ENCODE peak calls at places on chromosomes 11 and 22, in ten cellular contexts. J, A, U, Q, G, Y, X, H, S and D are unnamed samples.

GRCh38 chr11:134471341-134472187 is 59.5 kb upstream of the B3GAT1 start:
- DNase-seq in X (no peak), H (no peak), G (no peak), Y (no peak), Q (no peak), J (no peak), S (peak; percentile 55), U (peak; percentile 24), A (no peak), D (no peak)

GRCh38 chr11:103035656-103036434 is 56.1 kb downstream of the DCUN1D5 start:
- DNase-seq in S (no peak), A (peak; percentile 55), Y (peak; percentile 96), H (peak; percentile 55), U (no peak), J (peak; percentile 60), Q (no peak), G (peak; percentile 88), X (no peak), D (no peak)

GRCh38 chr22:33919591-33920501 is at the start of gene LARGE1:
- DNase-seq in U (peak; percentile 64), S (peak; percentile 79), A (no peak), J (peak; percentile 74), G (no peak), Y (no peak), X (peak; percentile 64), H (peak; percentile 71), Q (no peak), D (no peak)

GRCh38 chr11:120073196-120073595 is 64.7 kb downstream of the TRIM29 start:
- DNase-seq in G (no peak), H (no peak), U (no peak), Y (no peak), J (no peak), S (peak; percentile 34), A (no peak), Q (no peak), X (no peak), D (no peak)

GRCh38 chr22:48177591-48177990 is 1415.1 kb downstream of the TBC1D22A start:
- DNase-seq in U (peak; percentile 2), Q (no peak), J (no peak), S (no peak), A (no peak), H (no peak), X (no peak), G (no peak), Y (no peak), D (no peak)

GRCh38 chr11:6608011-6608410 is 4.0 kb downstream of the TAF10 start:
- DNase-seq in A (no peak), Y (no peak), J (no peak), H (peak; percentile 44), G (no peak), Q (peak; percentile 25), U (no peak), X (no peak), S (no peak), D (no peak)

GRCh38 chr22:38031491-38031890 is 25.7 kb upstream of the PICK1 start:
- DNase-seq in G (no peak), A (no peak), S (no peak), H (no peak), X (no peak), J (no peak), Q (no peak), U (no peak), Y (no peak), D (no peak)

GRCh38 chr11:1770528-1770927 is 6.8 kb upstream of the CTSD start:
- DNase-seq in A (no peak), J (no peak), Y (peak; percentile 33), U (no peak), Q (no peak), G (no peak), S (no peak), H (peak; percentile 47), X (no peak), D (no peak)

GRCh38 chr11:590997-591396 is 14.7 kb downstream of the PHRF1 start:
- DNase-seq in G (no peak), X (no peak), Y (no peak), A (no peak), S (no peak), J (no peak), H (no peak), U (no peak), Q (no peak), D (no peak)

GRCh38 chr11:64809781-64810241 is 540 bp downstream of the MEN1 start:
- DNase-seq in Q (no peak), H (peak; percentile 77), A (no peak), Y (peak; percentile 59), X (no peak), J (peak; percentile 62), U (peak; percentile 77), G (no peak), S (no peak), D (no peak)

GRCh38 chr11:82117339-82117738 is 616.3 kb downstream of the FAM181B start:
- DNase-seq in G (no peak), Y (no peak), Q (no peak), J (no peak), A (no peak), S (no peak), X (no peak), H (no peak), U (no peak), D (no peak)

GRCh38 chr22:47162865-47163264 is 400.4 kb downstream of the TBC1D22A start:
- DNase-seq in H (peak; percentile 30), X (peak; percentile 24), Y (no peak), Q (peak; percentile 61), A (no peak), J (no peak), U (peak; percentile 11), G (no peak), S (peak; percentile 43), D (no peak)

GRCh38 chr22:35154937-35155387 is 89.0 kb downstream of the ISX start:
- DNase-seq in Q (no peak), J (peak; percentile 82), G (peak; percentile 49), Y (peak; percentile 71), H (peak; percentile 75), S (peak; percentile 68), U (peak; percentile 93), X (peak; percentile 56), A (peak; percentile 17), D (peak; percentile 3)

GRCh38 chr11:62645934-62646824 is at the start of gene GANAB:
- DNase-seq in G (peak; percentile 99), J (peak; percentile 100), A (peak; percentile 80), Q (peak; percentile 99), Y (peak; percentile 99), X (peak; percentile 100), U (peak; percentile 98), H (peak; percentile 100), S (peak; percentile 100), D (peak; percentile 97)
- TF ChIP-seq CTCF in G (no peak), J (no peak), A (no peak), Q (no peak), Y (no peak), X (no peak), U (no peak), H (no peak), S (no peak), D (no peak)

GRCh38 chr22:50199836-50200332 is 927 bp upstream of the SELENOO start:
- DNase-seq in J (peak; percentile 44), U (peak; percentile 82), X (no peak), G (no peak), S (no peak), A (no peak), H (no peak), Q (no peak), Y (no peak), D (no peak)

GRCh38 chr22:50200333-50201190 is at the start of gene SELENOO:
- DNase-seq in A (no peak), X (peak; percentile 93), J (peak; percentile 92), G (peak; percentile 77), Q (peak; percentile 87), Y (peak; percentile 80), S (peak; percentile 96), H (peak; percentile 96), U (peak; percentile 92), D (peak; percentile 81)

GRCh38 chr22:50203288-50203687 is 2.5 kb downstream of the SELENOO start:
- DNase-seq in Q (no peak), U (no peak), G (no peak), Y (no peak), H (no peak), A (no peak), X (no peak), J (no peak), S (no peak), D (no peak)

GRCh38 chr22:50201191-50202129 is 649 bp downstream of the SELENOO start:
- DNase-seq in H (no peak), J (peak; percentile 49), Y (no peak), U (no peak), Q (no peak), G (no peak), X (no peak), A (no peak), S (no peak), D (no peak)

GRCh38 chr22:50202130-50202671 is 1.4 kb downstream of the SELENOO start:
- DNase-seq in H (no peak), G (no peak), J (peak; percentile 11), Q (no peak), A (no peak), U (no peak), S (no peak), X (no peak), Y (no peak), D (no peak)
- H3K27ac ChIP-seq in H (no peak overlapping the region), G (no peak overlapping the region), J (no peak overlapping the region), Q (no peak overlapping the region), A (no peak overlapping the region), U (no peak overlapping the region), S (no peak overlapping the region), X (no peak overlapping the region), Y (no peak overlapping the region), D (no peak overlapping the region)

GRCh38 chr11:19805346-19805745 is 92.7 kb downstream of the NAV2 start:
- DNase-seq in Y (no peak), H (no peak), Q (no peak), J (no peak), G (no peak), A (no peak), X (no peak), S (no peak), U (no peak), D (no peak)

GRCh38 chr11:19805827-19806226 is 93.2 kb downstream of the NAV2 start:
- DNase-seq in Y (no peak), X (no peak), G (no peak), Q (no peak), H (no peak), A (no peak), S (no peak), U (no peak), J (no peak), D (no peak)

GRCh38 chr11:19810852-19811251 is 98.2 kb downstream of the NAV2 start:
- DNase-seq in S (no peak), A (no peak), H (no peak), U (no peak), X (no peak), J (no peak), Y (peak; percentile 64), G (no peak), Q (no peak), D (no peak)

GRCh38 chr11:19806251-19806650 is 93.6 kb downstream of the NAV2 start:
- DNase-seq in S (no peak), J (no peak), U (no peak), Q (no peak), Y (no peak), X (no peak), A (no peak), G (no peak), H (no peak), D (no peak)

GRCh38 chr11:19808076-19808911 is 95.7 kb downstream of the NAV2 start:
- DNase-seq in H (no peak), G (no peak), J (no peak), Q (no peak), X (no peak), A (no peak), Y (peak; percentile 21), S (no peak), U (no peak), D (no peak)
- TF ChIP-seq CTCF in H (peak; percentile 13), G (no peak), J (peak; percentile 26), Q (peak; percentile 58), X (no peak), A (peak; percentile 44), Y (peak; percentile 56), S (no peak), U (no peak), D (no peak)

GRCh38 chr11:118895093-118896039 is 11.7 kb downstream of the CXCR5 start:
- DNase-seq in H (peak; percentile 94), S (no peak), Q (no peak), Y (no peak), A (no peak), X (no peak), U (no peak), J (no peak), G (no peak), D (peak; percentile 68)
- H3K27ac ChIP-seq in H (peak overlapping the region; percentile 90), S (no peak overlapping the region), Q (no peak overlapping the region), Y (no peak overlapping the region), A (peak overlapping the region; percentile 78), X (peak overlapping the region; percentile 31), U (no peak overlapping the region), J (no peak overlapping the region), G (no peak overlapping the region), D (peak overlapping the region; percentile 89)